ENCODE peak calls at places on chromosomes 6 and 20, in five cellular contexts. P is HepG2, N is neuronal stem cell, G is MM.1S, R is fibroblast of lung. S is an unnamed sample.

GRCh38 chr20:22489614-22490286 is 94.6 kb downstream of the FOXA2 start:
- DNase-seq in G (no peak), N (no peak), P (peak; percentile 50), R (no peak), S (no peak)

GRCh38 chr6:141183368-141183767 is 949.4 kb upstream of the GJE1 start:
- DNase-seq in G (no peak), N (no peak), P (no peak), R (no peak), S (no peak)

GRCh38 chr20:59948828-59949720 is 8.9 kb downstream of the FAM217B start:
- DNase-seq in R (peak; percentile 74), N (no peak), P (peak; percentile 63), G (peak; percentile 56), S (no peak)

GRCh38 chr20:37202267-37202943 is 23.1 kb upstream of the MROH8 start:
- DNase-seq in G (no peak), N (no peak), P (peak; percentile 81), R (peak; percentile 95), S (no peak)

GRCh38 chr20:24366605-24367004 is 102.8 kb upstream of the SYNDIG1 start:
- DNase-seq in P (no peak), R (no peak), N (no peak), G (no peak), S (no peak)

GRCh38 chr6:37493047-37493995 is 6.4 kb downstream of the CCDC167 start:
- DNase-seq in R (no peak), P (no peak), G (no peak), N (no peak), S (no peak)

GRCh38 chr6:48110436-48111142 is 408 bp downstream of the PTCHD4 start:
- DNase-seq in P (no peak), N (no peak), R (peak; percentile 12), G (no peak), S (no peak)

GRCh38 chr6:170279977-170280688 is 10.7 kb downstream of the DLL1 start:
- DNase-seq in P (no peak), R (peak; percentile 14), N (no peak), G (peak; percentile 46), S (no peak)

GRCh38 chr20:59634435-59635005 is 30.2 kb downstream of the PHACTR3 start:
- DNase-seq in R (no peak), N (no peak), G (no peak), P (no peak), S (no peak)

GRCh38 chr6:35259946-35260626 is 551 bp downstream of the ZNF76 start:
- DNase-seq in R (peak; percentile 51), N (peak; percentile 38), G (peak; percentile 66), P (peak; percentile 79), S (no peak)

GRCh38 chr6:150868759-150869158 is 3.3 kb downstream of the MTHFD1L start:
- DNase-seq in P (no peak), N (no peak), G (no peak), R (no peak), S (no peak)

GRCh38 chr20:20820104-20820503 is 107.7 kb upstream of the RALGAPA2 start:
- DNase-seq in P (peak; percentile 68), N (no peak), R (no peak), G (no peak), S (no peak)

GRCh38 chr6:49782293-49783181 is 4.5 kb downstream of the PGK2 start:
- DNase-seq in G (no peak), N (no peak), R (no peak), P (no peak), S (no peak)

GRCh38 chr20:34751453-34751852 is 47.3 kb downstream of the TP53INP2 start:
- DNase-seq in N (no peak), R (no peak), G (no peak), P (no peak), S (no peak)

GRCh38 chr6:7052441-7052936 is 55.3 kb upstream of the RREB1 start:
- DNase-seq in N (peak; percentile 35), P (no peak), R (peak; percentile 60), G (no peak), S (no peak)

GRCh38 chr6:75084872-75085381 is 120.9 kb downstream of the COL12A1 start:
- DNase-seq in G (no peak), R (peak; percentile 33), N (peak; percentile 21), P (peak; percentile 3), S (no peak)

GRCh38 chr6:157537518-157537917 is 156.5 kb downstream of the ZDHHC14 start:
- DNase-seq in R (no peak), N (no peak), G (no peak), P (no peak), S (no peak)

GRCh38 chr6:111294374-111294967 is 188.5 kb downstream of the REV3L start:
- DNase-seq in P (no peak), N (no peak), R (no peak), G (no peak), S (no peak)

GRCh38 chr6:127832381-127832780 is 68.5 kb downstream of the THEMIS start:
- DNase-seq in N (no peak), P (no peak), R (no peak), G (no peak), S (no peak)

GRCh38 chr6:43916924-43917877 is 147.2 kb downstream of the VEGFA start:
- DNase-seq in N (no peak), G (no peak), P (peak; percentile 92), R (peak; percentile 91), S (no peak)

GRCh38 chr6:111952326-111952725 is 79.1 kb upstream of the FYN start:
- DNase-seq in G (no peak), R (no peak), P (no peak), N (no peak), S (no peak)

GRCh38 chr6:109701774-109702173 is 10.7 kb downstream of the FIG4 start:
- DNase-seq in P (no peak), G (no peak), N (no peak), R (no peak), S (no peak)

GRCh38 chr6:89301586-89302194 is 13.4 kb downstream of the GABRR2 start:
- DNase-seq in R (no peak), G (no peak), N (no peak), P (no peak), S (no peak)

GRCh38 chr6:1986454-1987243 is 258.8 kb downstream of the GMDS start:
- DNase-seq in N (no peak), R (peak; percentile 62), P (no peak), G (no peak), S (no peak)

GRCh38 chr6:164109770-164110140 is 695.2 kb downstream of the QKI start:
- DNase-seq in N (no peak), R (no peak), G (no peak), P (no peak), S (no peak)

GRCh38 chr6:117545161-117545595 is 57.1 kb downstream of the GOPC start:
- DNase-seq in N (no peak), G (peak; percentile 81), R (no peak), P (peak; percentile 85), S (no peak)

GRCh38 chr6:114989279-114989964 is 646.6 kb upstream of the HS3ST5 start:
- DNase-seq in G (no peak), P (no peak), N (no peak), R (no peak), S (no peak)

GRCh38 chr20:58109918-58110635 is 118.4 kb downstream of the ANKRD60 start:
- DNase-seq in N (no peak), G (no peak), R (no peak), P (no peak), S (no peak)
- H3K9ac ChIP-seq in N (no peak overlapping the region), G (no peak overlapping the region), R (no peak overlapping the region), P (no peak overlapping the region), S (no peak overlapping the region)

DNA sequence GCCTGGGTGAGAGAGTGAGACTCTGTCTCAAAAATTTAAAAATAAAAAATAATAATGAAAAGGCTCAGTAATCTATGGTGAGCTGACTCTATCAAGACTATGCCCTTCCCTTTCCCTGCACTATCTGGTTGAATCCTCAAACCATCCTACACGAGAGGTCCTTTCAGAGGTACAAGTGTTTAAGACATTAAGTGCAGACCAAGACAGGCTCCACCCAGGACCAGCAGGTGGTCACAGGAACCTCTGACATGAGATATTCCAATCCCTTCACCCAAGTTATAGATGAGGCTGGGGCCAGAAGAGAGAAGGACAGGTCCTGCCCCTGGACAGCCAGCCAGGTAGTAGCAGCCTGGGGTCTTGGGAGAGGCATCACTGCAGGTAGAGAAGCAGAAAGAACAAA is 182.6 kb downstream of the NFATC2 start:
- DNase-seq in P (no peak), N (no peak), G (no peak), R (no peak), S (no peak)
- H3K9ac ChIP-seq in P (no peak overlapping the region), N (no peak overlapping the region), G (no peak overlapping the region), R (peak overlapping the region; percentile 53), S (no peak overlapping the region)

GRCh38 chr6:46996860-46997641 is 45.1 kb downstream of the ADGRF1 start:
- DNase-seq in P (peak; percentile 49), N (no peak), G (no peak), R (no peak), S (no peak)
- H3K9ac ChIP-seq in P (no peak overlapping the region), N (no peak overlapping the region), G (no peak overlapping the region), R (no peak overlapping the region), S (no peak overlapping the region)

GRCh38 chr6:81623106-81623834 is 129.2 kb downstream of the TENT5A start:
- DNase-seq in R (no peak), G (no peak), N (no peak), P (no peak), S (no peak)
- H3K9ac ChIP-seq in R (no peak overlapping the region), G (no peak overlapping the region), N (no peak overlapping the region), P (no peak overlapping the region), S (no peak overlapping the region)

GRCh38 chr6:52541135-52541534 is 35.7 kb downstream of the TRAM2 start:
- DNase-seq in P (no peak), N (no peak), R (no peak), G (no peak), S (no peak)
- H3K9ac ChIP-seq in P (no peak overlapping the region), N (no peak overlapping the region), R (no peak overlapping the region), G (no peak overlapping the region), S (no peak overlapping the region)

GRCh38 chr6:167832497-167833395 is 6.0 kb downstream of the AFDN start:
- DNase-seq in P (no peak), G (no peak), N (no peak), R (peak; percentile 39), S (no peak)
- H3K9ac ChIP-seq in P (peak overlapping the region; percentile 22), G (no peak overlapping the region), N (no peak overlapping the region), R (no peak overlapping the region), S (no peak overlapping the region)

DNA sequence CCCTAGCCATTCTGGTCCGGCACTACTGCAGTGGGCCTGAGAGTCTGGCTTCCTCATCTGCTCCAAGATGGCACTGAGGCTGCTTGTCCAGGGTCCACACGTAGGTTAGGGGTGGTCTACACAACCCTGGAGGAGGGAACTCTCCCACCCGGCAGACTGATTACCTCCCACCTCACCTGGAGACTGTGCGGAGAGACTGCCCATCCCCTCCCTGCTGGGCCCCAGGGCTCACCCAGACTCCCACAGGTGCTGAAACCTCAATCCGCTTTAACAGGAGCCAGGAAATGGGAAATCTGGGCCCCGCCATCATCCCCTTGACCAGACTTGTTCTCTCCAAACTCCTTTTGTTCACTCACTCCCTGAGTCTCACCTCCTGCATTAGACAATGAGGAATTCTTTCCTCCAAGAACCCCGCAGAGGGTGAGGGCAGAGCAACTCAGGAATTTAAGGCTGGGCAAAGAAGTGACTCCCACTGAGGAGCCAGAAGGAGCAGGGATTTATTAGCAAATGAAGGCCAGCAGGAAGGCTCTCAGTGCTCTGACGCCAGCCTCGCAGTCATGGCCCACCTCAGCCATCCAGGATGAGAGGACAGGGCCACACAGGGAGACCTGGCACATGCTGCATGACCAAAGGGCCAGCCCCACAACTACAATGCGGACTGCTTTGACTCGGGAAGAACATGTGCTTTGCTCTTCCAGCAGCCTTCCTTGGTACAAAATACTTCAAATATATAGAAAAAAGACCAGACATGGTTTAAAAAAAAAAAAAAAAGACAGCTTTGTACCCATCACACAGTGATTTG is 53.0 kb downstream of the CDK5RAP1 start:
- DNase-seq in P (no peak), N (no peak), G (no peak), R (no peak), S (no peak)
- H3K9ac ChIP-seq in P (no peak overlapping the region), N (no peak overlapping the region), G (no peak overlapping the region), R (no peak overlapping the region), S (no peak overlapping the region)

S was measured in SK-N-MC.